ENCODE peak calls at places on chromosome 14, in ten cellular contexts. V is HFFc6, X is EL, A is Karpas-422, W is amniotic stem cell, I is NCI-H2171, Q is HT1080, J is heart left ventricle, D is GM20000, U is nephron progenitor cell. K is an unnamed sample.

GRCh38 chr14:75833326-75834020 is 148.3 kb downstream of the TGFB3 start:
- DNase-seq in U (no peak), Q (no peak), V (peak), D (no peak), X (peak), W (peak), J (no peak), A (no peak), I (no peak), K (no peak)

GRCh38 chr14:85701116-85701515 is 171.2 kb downstream of the FLRT2 start:
- DNase-seq in V (no peak), X (no peak), D (no peak), A (no peak), W (no peak), U (no peak), I (no peak), Q (no peak), J (no peak), K (no peak)

GRCh38 chr14:35300228-35300627 is 8.0 kb downstream of the PSMA6 start:
- DNase-seq in Q (no peak), W (no peak), V (no peak), J (no peak), A (no peak), I (no peak), D (no peak), X (no peak), U (no peak), K (no peak)

GRCh38 chr14:56181666-56182065 is 63.5 kb downstream of the PELI2 start:
- DNase-seq in I (no peak), D (no peak), W (no peak), X (no peak), A (no peak), J (no peak), U (no peak), Q (no peak), V (no peak), K (no peak)

GRCh38 chr14:20986811-20987210 is 3.0 kb upstream of the METTL17 start:
- DNase-seq in X (peak), J (no peak), Q (peak), D (no peak), A (no peak), V (peak), I (no peak), U (no peak), W (peak), K (peak)

GRCh38 chr14:52951730-52952481 is 1.1 kb upstream of the FERMT2 start:
- DNase-seq in V (peak), W (peak), I (peak), U (peak), Q (peak), X (peak), A (no peak), J (peak), D (peak), K (peak)

GRCh38 chr14:104246401-104247335 is 108.3 kb downstream of the KIF26A start:
- DNase-seq in D (no peak), A (no peak), W (no peak), J (no peak), Q (no peak), V (no peak), X (no peak), U (no peak), I (no peak), K (no peak)

GRCh38 chr14:51884086-51884927 is 23.9 kb downstream of the GNG2 start:
- DNase-seq in U (no peak), D (peak), I (no peak), X (peak), W (no peak), Q (peak), V (peak), J (no peak), A (no peak), K (peak)

GRCh38 chr14:99595524-99595923 is 8.5 kb downstream of the CCDC85C start:
- DNase-seq in V (no peak), W (no peak), A (no peak), X (no peak), Q (no peak), D (no peak), I (no peak), J (no peak), U (no peak), K (no peak)

GRCh38 chr14:22850944-22851790 is 14.8 kb downstream of the MMP14 start:
- DNase-seq in V (peak), A (no peak), X (peak), U (no peak), W (peak), D (peak), J (peak), I (no peak), Q (peak), K (peak)

GRCh38 chr14:53696217-53696965 is 260.2 kb downstream of the BMP4 start:
- DNase-seq in X (no peak), A (no peak), D (no peak), J (no peak), Q (peak), U (no peak), W (no peak), I (no peak), V (no peak), K (no peak)

GRCh38 chr14:85528080-85528881 is 1.7 kb upstream of the FLRT2 start:
- DNase-seq in Q (peak), W (peak), A (no peak), J (peak), V (peak), D (no peak), U (peak), X (peak), I (peak), K (no peak)

GRCh38 chr14:97975960-97976359 is 1178.8 kb downstream of the VRK1 start:
- DNase-seq in V (no peak), J (no peak), I (no peak), D (no peak), W (no peak), X (no peak), A (no peak), Q (no peak), U (no peak), K (no peak)

GRCh38 chr14:73661872-73662271 is 17.1 kb downstream of the DNAL1 start:
- DNase-seq in V (peak), D (no peak), U (no peak), Q (no peak), I (peak), W (no peak), A (no peak), X (peak), J (no peak), K (no peak)

GRCh38 chr14:104634031-104634760 is 29.6 kb upstream of the TMEM179 start:
- DNase-seq in J (no peak), U (no peak), W (no peak), Q (no peak), D (no peak), X (no peak), A (no peak), I (no peak), V (no peak), K (no peak)

GRCh38 chr14:73455294-73455693 is 3.1 kb downstream of the NUMB start:
- DNase-seq in X (no peak), Q (no peak), A (no peak), V (no peak), I (no peak), U (no peak), W (no peak), D (no peak), J (no peak), K (peak)

GRCh38 chr14:91170504-91171121 is 56.7 kb downstream of the DGLUCY start:
- DNase-seq in D (no peak), J (peak), U (no peak), Q (no peak), W (no peak), X (no peak), V (no peak), A (no peak), I (no peak), K (no peak)

GRCh38 chr14:34496679-34497513 is 34.9 kb upstream of the SPTSSA start:
- DNase-seq in U (peak), V (peak), W (peak), J (peak), X (peak), A (no peak), Q (peak), D (no peak), I (no peak), K (peak)

GRCh38 chr14:61940669-61941420 is 178.6 kb downstream of the SNAPC1 start:
- DNase-seq in J (no peak), I (no peak), A (no peak), V (no peak), D (no peak), U (peak), Q (no peak), X (no peak), W (no peak), K (no peak)

GRCh38 chr14:38079886-38080285 is 127.8 kb upstream of the SSTR1 start:
- DNase-seq in V (no peak), Q (no peak), A (peak), J (no peak), I (no peak), U (no peak), D (no peak), X (no peak), W (no peak), K (no peak)

GRCh38 chr14:55749201-55749812 is 169.3 kb downstream of the KTN1 start:
- DNase-seq in D (no peak), J (no peak), V (no peak), W (no peak), Q (no peak), X (peak), A (no peak), U (no peak), I (peak), K (peak)

GRCh38 chr14:61430066-61430757 is 108.8 kb downstream of the PRKCH start:
- DNase-seq in D (no peak), Q (no peak), U (no peak), W (no peak), V (no peak), A (no peak), I (no peak), X (no peak), J (no peak), K (no peak)

GRCh38 chr14:70358631-70359030 is 852 bp downstream of the COX16 start:
- DNase-seq in U (no peak), X (peak), D (peak), I (no peak), J (no peak), W (no peak), A (peak), Q (no peak), V (no peak), K (peak)

GRCh38 chr14:68458840-68459469 is 333.9 kb downstream of the ZFP36L1 start:
- DNase-seq in V (peak), A (no peak), D (no peak), W (no peak), I (peak), J (peak), X (peak), Q (peak), U (no peak), K (no peak)

GRCh38 chr14:99684356-99684952 is 356 bp downstream of the CYP46A1 start:
- DNase-seq in I (peak), V (no peak), X (no peak), W (no peak), J (no peak), D (no peak), Q (no peak), U (no peak), A (no peak), K (no peak)

GRCh38 chr14:64623576-64624165 is 73.9 kb downstream of the PPP1R36 start:
- DNase-seq in X (no peak), A (no peak), I (no peak), Q (no peak), D (no peak), V (no peak), J (no peak), W (no peak), U (no peak), K (no peak)

GRCh38 chr14:97977711-97978261 is 1180.6 kb downstream of the VRK1 start:
- DNase-seq in I (peak), V (no peak), U (no peak), X (no peak), D (no peak), A (no peak), J (peak), Q (peak), W (no peak), K (no peak)

GRCh38 chr14:97021571-97022171 is 224.5 kb downstream of the VRK1 start:
- DNase-seq in J (no peak), A (peak), V (no peak), D (no peak), W (no peak), X (no peak), I (no peak), Q (peak), U (no peak), K (no peak)

K was measured in NB4.